ENCODE peak calls at places on chromosomes 16 and 17, in four cellular contexts. F is stimulated activated CD8-positive, alpha-beta memory T cell treated with anti-CD3 and anti-CD28 coated beads, Interleukin-7, amount 100 ng/mL, for 1 hour; Q is GM06990; I is GM23248. P is an unnamed sample.

GRCh38 chr16:81623365-81624102 is 155.6 kb upstream of the PLCG2 start:
- DNase-seq in F (peak), Q (no peak), I (peak), P (peak)

GRCh38 chr17:79559111-79559887 is 51.6 kb downstream of the RBFOX3 start:
- DNase-seq in Q (no peak), F (no peak), I (no peak), P (no peak)

GRCh38 chr17:21019976-21020575 is 22.7 kb downstream of the USP22 start:
- DNase-seq in Q (no peak), I (peak), F (no peak), P (no peak)

GRCh38 chr17:34703533-34703932 is 124.2 kb downstream of the TMEM132E start:
- DNase-seq in Q (no peak), F (no peak), I (peak), P (peak)

GRCh38 chr17:73292031-73292531 is 19.7 kb downstream of the CDC42EP4 start:
- DNase-seq in F (no peak), Q (no peak), I (peak), P (peak)

GRCh38 chr17:4796550-4796915 is 569 bp downstream of the PSMB6 start:
- DNase-seq in Q (no peak), I (peak), F (no peak), P (peak)

GRCh38 chr16:11972128-11972527 is 4.4 kb upstream of the SNX29 start:
- DNase-seq in Q (no peak), F (no peak), I (peak), P (no peak)

GRCh38 chr16:31225193-31225592 is 8.3 kb upstream of the PYDC1 start:
- DNase-seq in Q (no peak), I (no peak), F (no peak), P (no peak)

GRCh38 chr17:72608436-72608835 is 484.1 kb downstream of the SLC39A11 start:
- DNase-seq in I (no peak), F (no peak), Q (no peak), P (no peak)

P was measured in fibroblast of the aortic adventitia.